ENCODE peak calls at places on chromosomes 12 and 14, in four cellular contexts. One of them, this sample, is unnamed.

GRCh38 chr12:107593713-107594381 is 91.8 kb upstream of the PWP1 start:
- DNase-seq in NCI-H2081: no peak
- DNase-seq in Kasumi-1: no peak
- DNase-seq in tibial artery: no peak
- DNase-seq in this sample: peak; percentile 6

GRCh38 chr14:36582011-36582873 is at the start of gene NKX2-8:
- DNase-seq in tibial artery: no peak
- DNase-seq in NCI-H2081: peak; percentile 34
- DNase-seq in Kasumi-1: no peak
- DNase-seq in this sample: no peak

GRCh38 chr12:68367903-68368302 is 35.7 kb upstream of the MDM1 start:
- DNase-seq in Kasumi-1: no peak
- DNase-seq in tibial artery: no peak
- DNase-seq in NCI-H2081: no peak
- DNase-seq in this sample: peak; percentile 61

GRCh38 chr14:100587763-100588411 is 670 bp upstream of the BEGAIN start:
- DNase-seq in tibial artery: no peak
- DNase-seq in NCI-H2081: no peak
- DNase-seq in Kasumi-1: no peak
- DNase-seq in this sample: peak; percentile 53

GRCh38 chr14:106185837-106186233 is 659.5 kb downstream of the TMEM121 start:
- DNase-seq in NCI-H2081: no peak
- DNase-seq in tibial artery: no peak
- DNase-seq in Kasumi-1: peak; percentile 5
- DNase-seq in this sample: no peak

GRCh38 chr12:75909714-75910451 is 121.7 kb downstream of the PHLDA1 start:
- DNase-seq in Kasumi-1: no peak
- DNase-seq in NCI-H2081: peak; percentile 45
- DNase-seq in tibial artery: no peak
- DNase-seq in this sample: no peak

GRCh38 chr14:80658155-80658554 is 283.4 kb downstream of the CEP128 start:
- DNase-seq in NCI-H2081: no peak
- DNase-seq in Kasumi-1: no peak
- DNase-seq in tibial artery: no peak
- DNase-seq in this sample: no peak

GRCh38 chr12:12221560-12221959 is 45.3 kb downstream of the LRP6 start:
- DNase-seq in tibial artery: no peak
- DNase-seq in NCI-H2081: no peak
- DNase-seq in Kasumi-1: no peak
- DNase-seq in this sample: no peak

GRCh38 chr14:64338616-64339316 is 44.6 kb upstream of the ESR2 start:
- DNase-seq in tibial artery: peak; percentile 96
- DNase-seq in Kasumi-1: peak; percentile 99
- DNase-seq in NCI-H2081: peak; percentile 98
- DNase-seq in this sample: peak; percentile 97

GRCh38 chr12:54032627-54033100 is at the start of gene HOXC5:
- DNase-seq in tibial artery: peak; percentile 65
- DNase-seq in Kasumi-1: peak; percentile 39
- DNase-seq in NCI-H2081: peak; percentile 56
- DNase-seq in this sample: peak; percentile 98

GRCh38 chr12:26863515-26863914 is 30.5 kb upstream of the ITPR2 start:
- DNase-seq in NCI-H2081: no peak
- DNase-seq in Kasumi-1: peak; percentile 57
- DNase-seq in tibial artery: no peak
- DNase-seq in this sample: peak; percentile 27

GRCh38 chr12:80183939-80184338 is 84.6 kb downstream of the OTOGL start:
- DNase-seq in NCI-H2081: no peak
- DNase-seq in Kasumi-1: no peak
- DNase-seq in tibial artery: no peak
- DNase-seq in this sample: no peak

GRCh38 chr14:54579606-54580005 is 12.7 kb downstream of the SAMD4A start:
- DNase-seq in Kasumi-1: no peak
- DNase-seq in tibial artery: no peak
- DNase-seq in NCI-H2081: no peak
- DNase-seq in this sample: no peak

GRCh38 chr12:11607313-11608081 is 42.0 kb upstream of the ETV6 start:
- DNase-seq in Kasumi-1: no peak
- DNase-seq in NCI-H2081: no peak
- DNase-seq in tibial artery: no peak
- DNase-seq in this sample: peak; percentile 52

GRCh38 chr14:67934087-67934486 is 114.5 kb downstream of the RAD51B start:
- DNase-seq in tibial artery: no peak
- DNase-seq in NCI-H2081: peak; percentile 26
- DNase-seq in Kasumi-1: peak; percentile 88
- DNase-seq in this sample: peak; percentile 89

GRCh38 chr12:71846322-71846940 is 6.9 kb downstream of the TBC1D15 start:
- DNase-seq in tibial artery: no peak
- DNase-seq in NCI-H2081: no peak
- DNase-seq in Kasumi-1: peak; percentile 67
- DNase-seq in this sample: peak; percentile 57

GRCh38 chr12:53336137-53336785 is at the start of gene SP7:
- DNase-seq in tibial artery: no peak
- DNase-seq in Kasumi-1: peak; percentile 39
- DNase-seq in NCI-H2081: no peak
- DNase-seq in this sample: no peak

GRCh38 chr14:94836849-94837248 is 66.9 kb upstream of the GSC start:
- DNase-seq in NCI-H2081: no peak
- DNase-seq in Kasumi-1: no peak
- DNase-seq in tibial artery: no peak
- DNase-seq in this sample: no peak

GRCh38 chr12:3646561-3647241 is 106.2 kb downstream of the CRACR2A start:
- DNase-seq in Kasumi-1: peak; percentile 2
- DNase-seq in NCI-H2081: no peak
- DNase-seq in tibial artery: no peak
- DNase-seq in this sample: no peak

GRCh38 chr14:96122496-96122895 is 82.1 kb upstream of the BDKRB2 start:
- DNase-seq in tibial artery: no peak
- DNase-seq in NCI-H2081: no peak
- DNase-seq in Kasumi-1: no peak
- DNase-seq in this sample: peak; percentile 93

GRCh38 chr14:71324767-71325272 is 417.6 kb downstream of the PCNX1 start:
- DNase-seq in NCI-H2081: no peak
- DNase-seq in tibial artery: no peak
- DNase-seq in Kasumi-1: peak; percentile 50
- DNase-seq in this sample: peak; percentile 32

GRCh38 chr12:12202747-12203146 is 64.1 kb downstream of the LRP6 start:
- DNase-seq in tibial artery: no peak
- DNase-seq in NCI-H2081: no peak
- DNase-seq in Kasumi-1: no peak
- DNase-seq in this sample: no peak